ENCODE peak calls at places on chromosomes 4 and X, in seven cellular contexts. L is neuronal stem cell, H is IMR-90, N is mesendoderm, Q is H1, P is trophoblast cell, Y is mesenchymal stem cell. I is an unnamed sample.
A peak's percentile ranks its signal among the peaks of the same experiment; 100 is the strongest.

GRCh38 chr4:7194251-7195137 is 2.2 kb downstream of the SORCS2 start:
- DNase-seq in P (no peak), H (no peak), Q (no peak), Y (peak; percentile 18), N (peak; percentile 29), L (no peak), I (peak; percentile 37)

GRCh38 chr4:26204911-26205368 is 115.9 kb upstream of the RBPJ start:
- DNase-seq in L (no peak), N (peak; percentile 37), H (no peak), Q (no peak), P (no peak), Y (no peak), I (no peak)

GRCh38 chrX:12866451-12867377 is at the start of gene TLR7:
- DNase-seq in N (no peak), H (no peak), P (no peak), L (no peak), Q (no peak), Y (no peak), I (no peak)

GRCh38 chr4:74464291-74464690 is 19.4 kb downstream of the AREG start:
- DNase-seq in L (no peak), P (no peak), Y (no peak), Q (no peak), H (no peak), N (no peak), I (no peak)

GRCh38 chr4:84952004-84952403 is 14.5 kb downstream of the WDFY3 start:
- DNase-seq in N (no peak), Y (peak; percentile 65), Q (no peak), P (no peak), L (no peak), H (peak; percentile 78), I (no peak)

GRCh38 chr4:2805712-2806391 is 13.0 kb downstream of the SH3BP2 start:
- DNase-seq in P (no peak), Q (no peak), H (no peak), N (no peak), Y (no peak), L (no peak), I (no peak)

GRCh38 chr4:76532810-76533209 is 97.8 kb downstream of the SHROOM3 start:
- DNase-seq in N (no peak), Q (no peak), P (no peak), L (no peak), Y (no peak), H (no peak), I (no peak)

GRCh38 chr4:154744341-154744948 is 645 bp downstream of the LRAT start:
- DNase-seq in N (no peak), L (no peak), Y (no peak), H (no peak), Q (no peak), P (no peak), I (no peak)

GRCh38 chrX:56728752-56729151 is 291 bp upstream of the NBDY start:
- DNase-seq in Q (no peak), P (no peak), H (peak; percentile 5), N (no peak), Y (peak; percentile 45), L (no peak), I (no peak)

GRCh38 chr4:176957353-176958118 is 164.8 kb upstream of the VEGFC start:
- DNase-seq in H (no peak), P (no peak), Y (no peak), N (no peak), L (no peak), Q (no peak), I (no peak)

GRCh38 chr4:39044947-39045734 is 12.9 kb upstream of the TMEM156 start:
- DNase-seq in Q (peak; percentile 65), H (no peak), Y (peak; percentile 56), L (peak; percentile 11), N (peak; percentile 46), P (peak; percentile 12), I (peak; percentile 44)

GRCh38 chr4:72128741-72129140 is 96.9 kb downstream of the NPFFR2 start:
- DNase-seq in P (peak; percentile 26), N (no peak), L (no peak), H (no peak), Q (no peak), Y (no peak), I (no peak)

GRCh38 chrX:148024425-148025148 is 43.5 kb downstream of the FMR1NB start:
- DNase-seq in Y (no peak), H (no peak), Q (no peak), P (no peak), L (no peak), N (no peak), I (no peak)

GRCh38 chr4:112604590-112604989 is 32.1 kb downstream of the ZGRF1 start:
- DNase-seq in Y (peak; percentile 68), H (peak; percentile 65), L (peak; percentile 38), P (peak; percentile 50), Q (peak; percentile 53), N (peak; percentile 62), I (no peak)

GRCh38 chrX:54640103-54640428 is 110.0 kb downstream of the GNL3L start:
- DNase-seq in P (no peak), N (no peak), Y (no peak), Q (no peak), H (no peak), L (no peak), I (no peak)

GRCh38 chrX:136030357-136031225 is 45.4 kb downstream of the SLC9A6 start:
- DNase-seq in N (no peak), P (no peak), Q (no peak), Y (peak; percentile 83), L (no peak), H (peak; percentile 76), I (no peak)

GRCh38 chr4:77172336-77172735 is 15.3 kb downstream of the CCNG2 start:
- DNase-seq in P (no peak), N (no peak), Q (no peak), L (no peak), H (peak; percentile 95), Y (peak; percentile 90), I (no peak)

GRCh38 chr4:176034498-176034897 is 31.1 kb upstream of the WDR17 start:
- DNase-seq in L (peak; percentile 24), Y (peak; percentile 63), P (no peak), H (peak; percentile 55), N (peak; percentile 56), Q (no peak), I (no peak)

GRCh38 chrX:107227780-107228485 is 21.5 kb downstream of the DNAAF6 start:
- DNase-seq in H (no peak), Y (no peak), N (no peak), Q (no peak), P (no peak), L (no peak), I (no peak)

GRCh38 chr4:121256346-121256745 is 92.2 kb upstream of the TNIP3 start:
- DNase-seq in Y (peak; percentile 82), L (no peak), N (no peak), H (peak; percentile 80), P (no peak), Q (no peak), I (no peak)

GRCh38 chr4:8699479-8700145 is 107.0 kb downstream of the CPZ start:
- DNase-seq in P (no peak), N (no peak), Q (peak; percentile 42), Y (no peak), H (no peak), L (no peak), I (peak; percentile 26)

GRCh38 chr4:37890501-37891220 is at the start of gene TBC1D1:
- DNase-seq in L (peak; percentile 12), Y (peak; percentile 17), Q (peak; percentile 73), H (no peak), P (peak; percentile 3), N (peak; percentile 10), I (peak; percentile 44)

GRCh38 chrX:24301806-24302205 is 12.1 kb downstream of the SUPT20HL2 start:
- DNase-seq in Q (no peak), L (no peak), Y (no peak), H (peak; percentile 26), P (no peak), N (no peak), I (no peak)

GRCh38 chr4:54954656-54955388 is 170.6 kb downstream of the KDR start:
- DNase-seq in Y (no peak), P (no peak), N (no peak), Q (no peak), H (no peak), L (no peak), I (no peak)

GRCh38 chr4:6388713-6389112 is 83.7 kb downstream of the PPP2R2C start:
- DNase-seq in Q (no peak), P (no peak), Y (no peak), N (no peak), H (no peak), L (no peak), I (no peak)

GRCh38 chrX:40174594-40175415 is 77.0 kb upstream of the BCOR start:
- DNase-seq in P (peak; percentile 31), N (peak; percentile 69), H (no peak), Q (peak; percentile 57), L (no peak), Y (peak; percentile 82), I (peak; percentile 75)

GRCh38 chr4:101018836-101019235 is 328.5 kb downstream of the PPP3CA start:
- DNase-seq in P (no peak), Q (no peak), L (no peak), N (no peak), H (no peak), Y (no peak), I (no peak)

GRCh38 chr4:108415389-108415788 is 205.0 kb upstream of the RPL34 start:
- DNase-seq in H (no peak), P (no peak), Q (no peak), L (no peak), Y (no peak), N (no peak), I (no peak)
- H4K8ac ChIP-seq in H (no peak overlapping the region), P (no peak overlapping the region), Q (no peak overlapping the region), L (no peak overlapping the region), Y (no peak overlapping the region), N (no peak overlapping the region), I (no peak overlapping the region)

DNA sequence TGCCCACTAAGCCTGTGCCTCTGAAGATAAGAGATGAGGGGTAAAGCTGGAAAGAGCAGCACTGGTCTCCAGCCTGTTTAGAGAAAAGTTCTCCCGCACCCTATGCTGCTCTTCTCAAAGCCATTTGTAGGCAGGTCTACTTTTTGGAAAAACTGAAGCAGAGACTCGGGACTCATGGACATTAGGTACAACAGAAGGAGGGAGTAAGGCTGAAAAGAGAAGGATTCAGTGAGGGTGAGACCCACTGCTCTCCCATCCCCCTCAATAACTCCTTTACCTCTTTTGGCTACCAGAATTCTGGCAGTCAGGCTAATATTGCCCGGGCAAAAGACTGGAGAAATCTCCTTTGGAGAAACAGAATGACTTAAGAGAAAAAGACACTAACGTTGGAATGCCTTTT is 29.7 kb upstream of the KCNE5 start:
- DNase-seq in P (no peak), H (no peak), Q (no peak), L (no peak), N (no peak), Y (no peak), I (no peak)
- H4K8ac ChIP-seq in P (no peak overlapping the region), H (no peak overlapping the region), Q (no peak overlapping the region), L (no peak overlapping the region), N (no peak overlapping the region), Y (no peak overlapping the region), I (no peak overlapping the region)

GRCh38 chrX:51395474-51395806 is 62.8 kb downstream of the NUDT10 start:
- DNase-seq in H (no peak), P (no peak), Y (no peak), Q (no peak), N (no peak), L (no peak), I (no peak)
- H4K8ac ChIP-seq in H (no peak overlapping the region), P (no peak overlapping the region), Y (no peak overlapping the region), Q (no peak overlapping the region), N (no peak overlapping the region), L (no peak overlapping the region), I (no peak overlapping the region)

DNA sequence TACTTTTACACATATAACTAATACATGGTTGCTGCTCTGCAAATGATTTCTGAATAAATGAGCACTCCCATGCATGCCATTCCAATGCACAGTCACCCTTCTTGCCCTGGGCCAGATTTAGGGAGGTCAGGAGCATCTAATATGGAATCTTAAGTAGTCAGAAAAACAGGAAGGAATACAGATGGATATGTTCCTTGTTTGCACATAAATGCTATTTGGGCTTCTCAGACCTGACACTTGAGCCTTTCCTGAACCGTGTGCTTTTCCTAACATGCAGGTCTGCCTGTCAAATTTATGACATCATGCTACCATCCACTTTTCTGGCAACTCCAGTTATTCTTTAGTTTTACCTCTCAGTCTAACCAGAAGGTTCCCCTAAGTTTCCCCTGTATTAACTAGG is 70.7 kb downstream of the MAML3 start:
- DNase-seq in P (peak; percentile 72), N (no peak), L (no peak), Q (no peak), H (no peak), Y (no peak), I (no peak)
- H4K8ac ChIP-seq in P (no peak overlapping the region), N (no peak overlapping the region), L (no peak overlapping the region), Q (no peak overlapping the region), H (peak overlapping the region; percentile 48), Y (no peak overlapping the region), I (no peak overlapping the region)

I was measured in H9.